ENCODE peak calls at places on chromosomes 2 and 18, in four cellular contexts. W is K562, K is A549, U is WTC11. R is an unnamed sample.

GRCh38 chr2:240900141-240900860 is 4.3 kb upstream of the MAB21L4 start:
- DNase-seq in U (no peak), K (no peak), W (no peak), R (no peak)

GRCh38 chr2:57408587-57408986 is 638.0 kb upstream of the VRK2 start:
- DNase-seq in W (no peak), U (no peak), K (no peak), R (no peak)

GRCh38 chr2:71530246-71530986 is 77.1 kb downstream of the DYSF start:
- DNase-seq in U (peak), W (peak), K (peak), R (peak)

GRCh38 chr18:61108706-61109105 is 224.5 kb upstream of the CDH20 start:
- DNase-seq in U (no peak), K (no peak), W (no peak), R (no peak)

GRCh38 chr2:232875256-232876070 is 5.4 kb downstream of the SNORC start:
- DNase-seq in U (no peak), K (no peak), W (no peak), R (no peak)

GRCh38 chr18:77136076-77136718 is 3.6 kb upstream of the MBP start:
- DNase-seq in W (no peak), K (no peak), U (no peak), R (no peak)

GRCh38 chr18:63994783-63995399 is 25.0 kb downstream of the SERPINB8 start:
- DNase-seq in W (peak), U (peak), K (peak), R (peak)

GRCh38 chr2:121880283-121880682 is 124.8 kb downstream of the TSN start:
- DNase-seq in K (no peak), U (no peak), W (no peak), R (no peak)

GRCh38 chr2:179302764-179303561 is 38.3 kb upstream of the SESTD1 start:
- DNase-seq in U (no peak), K (no peak), W (no peak), R (no peak)

GRCh38 chr18:73556904-73557303 is 590.7 kb downstream of the FBXO15 start:
- DNase-seq in K (no peak), U (no peak), W (no peak), R (no peak)

GRCh38 chr18:46148810-46149209 is 44.6 kb downstream of the HAUS1 start:
- DNase-seq in W (peak), K (peak), U (peak), R (peak)

GRCh38 chr2:201126308-201127127 is 10.6 kb downstream of the CFLAR start:
- DNase-seq in K (no peak), W (peak), U (no peak), R (no peak)

GRCh38 chr2:43067254-43068052 is 159.0 kb downstream of the ZFP36L2 start:
- DNase-seq in W (peak), K (no peak), U (no peak), R (no peak)

GRCh38 chr2:176535480-176536113 is 266.4 kb downstream of the MTX2 start:
- DNase-seq in W (no peak), U (no peak), K (no peak), R (no peak)

GRCh38 chr2:78985558-78985957 is 39.9 kb upstream of the REG3G start:
- DNase-seq in K (no peak), U (no peak), W (no peak), R (no peak)

GRCh38 chr18:31399336-31400032 is 22.9 kb downstream of the DSG4 start:
- DNase-seq in U (no peak), W (no peak), K (no peak), R (peak)

GRCh38 chr18:12911025-12911927 is 27.2 kb upstream of the PTPN2 start:
- DNase-seq in K (no peak), U (peak), W (no peak), R (no peak)
- TF ChIP-seq HMGXB4 in K (no peak), U (peak), W (no peak), R (no peak)

GRCh38 chr18:41227993-41228392 is 727.0 kb upstream of the PIK3C3 start:
- DNase-seq in K (no peak), U (no peak), W (no peak), R (no peak)

GRCh38 chr18:41226186-41226585 is 728.8 kb upstream of the PIK3C3 start:
- DNase-seq in K (no peak), W (no peak), U (no peak), R (no peak)
- TF ChIP-seq HMGXB4 in K (no peak), W (no peak), U (no peak), R (no peak)

GRCh38 chr2:96800061-96800761 is 15.9 kb upstream of the CNNM3 start:
- DNase-seq in K (no peak), U (no peak), W (no peak), R (no peak)

GRCh38 chr2:96800762-96801463 is 15.2 kb upstream of the CNNM3 start:
- DNase-seq in W (peak), K (peak), U (peak), R (peak)

GRCh38 chr2:96802721-96803120 is 13.3 kb upstream of the CNNM3 start:
- DNase-seq in W (no peak), K (no peak), U (no peak), R (no peak)

GRCh38 chr2:96801464-96802280 is 14.4 kb upstream of the CNNM3 start:
- DNase-seq in W (no peak), K (no peak), U (no peak), R (no peak)

GRCh38 chr2:96802281-96802595 is 13.8 kb upstream of the CNNM3 start:
- DNase-seq in K (no peak), W (no peak), U (no peak), R (no peak)
- TF ChIP-seq HMGXB4 in K (no peak), W (no peak), U (no peak), R (no peak)

GRCh38 chr2:29238497-29238896 is 123.3 kb downstream of the CLIP4 start:
- DNase-seq in K (peak), U (peak), W (peak), R (peak)
- TF ChIP-seq HMGXB4 in K (no peak), U (no peak), W (no peak), R (no peak)

GRCh38 chr18:70243545-70243944 is 38.1 kb upstream of the RTTN start:
- DNase-seq in W (no peak), K (no peak), U (no peak), R (peak)

GRCh38 chr18:70245941-70246537 is 40.6 kb upstream of the RTTN start:
- DNase-seq in W (no peak), U (no peak), K (no peak), R (no peak)

GRCh38 chr18:70250781-70251180 is 38.1 kb upstream of the SOCS6 start:
- DNase-seq in U (no peak), W (no peak), K (no peak), R (no peak)

GRCh38 chr18:70243131-70243530 is 37.6 kb upstream of the RTTN start:
- DNase-seq in K (peak), U (no peak), W (no peak), R (no peak)

DNA sequence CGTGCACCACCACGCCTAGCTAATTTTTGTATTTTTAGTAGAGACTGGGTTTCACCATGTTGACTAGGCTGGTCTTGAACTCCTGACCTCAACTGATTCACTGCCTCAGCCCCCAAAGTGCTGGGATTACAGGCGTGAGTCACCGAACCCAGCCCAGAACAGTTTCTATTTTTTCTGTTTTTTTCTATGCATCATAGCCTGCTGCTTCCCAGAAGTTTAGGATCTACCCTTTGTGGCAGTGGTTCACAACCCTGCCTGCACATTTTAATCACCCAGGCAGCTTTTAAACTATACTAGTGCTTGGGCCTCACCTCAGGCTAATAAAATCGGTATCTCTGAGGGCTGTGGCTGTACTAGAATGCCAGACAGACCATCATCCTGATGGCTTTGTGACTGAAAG is 39.7 kb upstream of the SOCS6 start:
- DNase-seq in K (no peak), W (peak), U (no peak), R (no peak)
- TF ChIP-seq HMGXB4 in K (no peak), W (no peak), U (no peak), R (no peak)

GRCh38 chr2:39146022-39146421 is 25.2 kb upstream of the SOS1 start:
- DNase-seq in W (no peak), K (no peak), U (no peak), R (no peak)

GRCh38 chr2:39142012-39142346 is 21.1 kb upstream of the SOS1 start:
- DNase-seq in W (peak), K (no peak), U (no peak), R (no peak)

GRCh38 chr2:39146630-39147029 is 25.8 kb upstream of the SOS1 start:
- DNase-seq in K (no peak), U (no peak), W (no peak), R (no peak)

GRCh38 chr2:39142904-39143617 is 22.2 kb upstream of the SOS1 start:
- DNase-seq in U (no peak), K (no peak), W (no peak), R (no peak)

GRCh38 chr2:39144411-39144810 is 23.6 kb upstream of the SOS1 start:
- DNase-seq in W (no peak), K (no peak), U (no peak), R (no peak)
- TF ChIP-seq HMGXB4 in W (no peak), K (no peak), U (no peak), R (no peak)

DNA sequence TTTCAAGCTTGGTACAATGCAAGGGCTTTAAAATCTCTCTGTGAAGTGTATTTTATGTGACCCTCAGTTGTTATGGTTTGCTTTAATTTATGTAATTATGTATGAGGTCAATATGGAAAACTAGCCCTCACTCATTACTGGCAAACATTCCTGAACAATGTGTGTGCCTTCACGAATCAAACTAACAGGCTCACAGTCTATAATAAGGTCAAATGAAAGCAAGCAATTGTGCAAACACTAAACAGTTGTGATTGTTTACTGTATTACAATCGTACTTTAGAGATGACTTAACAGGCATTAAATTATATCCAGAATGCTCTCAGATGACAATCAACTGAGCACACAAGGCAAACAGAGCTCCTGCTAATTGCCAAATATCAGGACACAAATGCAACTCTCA is 29.6 kb downstream of the COL5A2 start:
- DNase-seq in K (no peak), W (no peak), U (no peak), R (no peak)
- TF ChIP-seq HMGXB4 in K (no peak), W (no peak), U (no peak), R (no peak)

GRCh38 chr2:111100765-111101162 is 19.9 kb upstream of the BCL2L11 start:
- DNase-seq in U (no peak), W (peak), K (no peak), R (no peak)
- TF ChIP-seq HMGXB4 in U (no peak), W (no peak), K (no peak), R (no peak)

R was measured in HepG2.